ENCODE peak calls at places on chromosomes 16 and 17, in seven cellular contexts. V is AG09319, X is nucleus accumbens, L is NCI-H1092, K is right atrium auricular region, A is LHCN-M2, M is HFF-Myc. J is an unnamed sample.

GRCh38 chr17:28133562-28133970 is 91.1 kb downstream of the NLK start:
- DNase-seq in A (peak; percentile 53), M (peak; percentile 27), V (peak; percentile 11), L (no peak), K (no peak), X (no peak), J (no peak)

GRCh38 chr16:19027416-19027815 is 40.0 kb upstream of the COQ7 start:
- DNase-seq in K (no peak), A (no peak), M (no peak), L (no peak), V (no peak), X (no peak), J (no peak)

GRCh38 chr16:15855704-15856003 is 1.2 kb downstream of the MYH11 start:
- DNase-seq in M (no peak), X (no peak), A (no peak), K (no peak), L (no peak), V (no peak), J (no peak)

GRCh38 chr17:61904094-61904710 is 23.6 kb downstream of the INTS2 start:
- DNase-seq in X (no peak), V (no peak), K (no peak), A (no peak), L (no peak), M (no peak), J (no peak)

GRCh38 chr17:27640790-27641189 is 9.8 kb downstream of the LGALS9 start:
- DNase-seq in L (no peak), M (no peak), V (no peak), X (no peak), K (no peak), A (no peak), J (no peak)

GRCh38 chr17:81066072-81066471 is 31.1 kb downstream of the BAIAP2 start:
- DNase-seq in V (no peak), K (no peak), X (no peak), L (no peak), A (peak; percentile 17), M (no peak), J (no peak)

GRCh38 chr16:2774161-2774891 is 2.8 kb downstream of the ELOB start:
- DNase-seq in A (peak; percentile 80), V (no peak), K (no peak), L (no peak), X (no peak), M (no peak), J (no peak)

GRCh38 chr16:4093495-4094137 is 22.6 kb downstream of the ADCY9 start:
- DNase-seq in L (no peak), X (no peak), M (no peak), A (no peak), V (no peak), K (no peak), J (no peak)

GRCh38 chr16:86667035-86667434 is 88.7 kb downstream of the FOXL1 start:
- DNase-seq in L (no peak), X (no peak), M (no peak), A (peak; percentile 69), K (no peak), V (no peak), J (no peak)

GRCh38 chr17:48276776-48277175 is 153.2 kb downstream of the SKAP1 start:
- DNase-seq in X (no peak), M (no peak), K (no peak), L (no peak), A (no peak), V (no peak), J (no peak)

GRCh38 chr17:56597495-56597990 is 4.0 kb downstream of the NOG start:
- DNase-seq in A (peak; percentile 72), X (no peak), V (no peak), K (no peak), M (no peak), L (no peak), J (no peak)

GRCh38 chr16:14564323-14564722 is 65.7 kb downstream of the PARN start:
- DNase-seq in X (no peak), K (no peak), V (no peak), M (no peak), A (no peak), L (no peak), J (no peak)

GRCh38 chr17:31112001-31112661 is 17.4 kb downstream of the NF1 start:
- DNase-seq in A (peak; percentile 65), V (no peak), M (no peak), X (no peak), L (no peak), K (no peak), J (no peak)

GRCh38 chr17:17907469-17907868 is 64.7 kb downstream of the TOM1L2 start:
- DNase-seq in K (no peak), M (no peak), X (no peak), L (no peak), A (no peak), V (no peak), J (no peak)

GRCh38 chr16:11389083-11389482 is 43.8 kb downstream of the RMI2 start:
- DNase-seq in M (no peak), K (no peak), L (no peak), V (no peak), A (no peak), X (no peak), J (no peak)

GRCh38 chr17:40091691-40092397 is 8.5 kb downstream of the NR1D1 start:
- DNase-seq in X (no peak), K (no peak), V (no peak), A (no peak), M (no peak), L (no peak), J (no peak)

GRCh38 chr16:3152022-3152272 is 17.1 kb downstream of the ZNF213 start:
- DNase-seq in A (no peak), V (no peak), L (no peak), K (no peak), M (no peak), X (no peak), J (no peak)

GRCh38 chr17:60586288-60586974 is 13.6 kb upstream of the PPM1D start:
- DNase-seq in M (no peak), L (no peak), K (no peak), A (no peak), V (no peak), X (no peak), J (no peak)

GRCh38 chr17:78493455-78494188 is 83.6 kb downstream of the DNAH17 start:
- DNase-seq in K (peak; percentile 68), A (no peak), V (no peak), L (no peak), M (no peak), X (no peak), J (no peak)

GRCh38 chr17:49197346-49197998 is 12.9 kb downstream of the GNGT2 start:
- DNase-seq in L (no peak), V (no peak), M (no peak), A (no peak), X (no peak), K (no peak), J (no peak)

GRCh38 chr16:51392651-51393187 is 241.6 kb upstream of the SALL1 start:
- DNase-seq in A (peak; percentile 54), L (no peak), K (no peak), M (peak; percentile 53), V (peak; percentile 82), X (no peak), J (no peak)

GRCh38 chr17:62805234-62805633 is 2.9 kb downstream of the MARCHF10 start:
- DNase-seq in L (no peak), X (no peak), K (no peak), M (no peak), V (no peak), A (peak; percentile 50), J (no peak)

GRCh38 chr16:72023962-72024361 is 15.4 kb downstream of the DHODH start:
- DNase-seq in X (no peak), L (no peak), V (no peak), A (no peak), M (no peak), K (no peak), J (no peak)

GRCh38 chr17:71444011-71444574 is 676.7 kb upstream of the SOX9 start:
- DNase-seq in M (no peak), A (no peak), K (no peak), V (no peak), X (no peak), L (no peak), J (no peak)

GRCh38 chr16:26175944-26176343 is 484.2 kb downstream of the HS3ST4 start:
- DNase-seq in K (no peak), X (no peak), V (no peak), L (no peak), M (no peak), A (no peak), J (no peak)

GRCh38 chr17:31696703-31697325 is 162.2 kb downstream of the COPRS start:
- DNase-seq in K (peak; percentile 53), V (no peak), M (no peak), X (no peak), L (no peak), A (no peak), J (no peak)

GRCh38 chr16:65336169-65336568 is 214.3 kb upstream of the CDH11 start:
- DNase-seq in L (no peak), X (no peak), A (peak; percentile 82), K (no peak), V (peak; percentile 22), M (no peak), J (no peak)

GRCh38 chr17:74235040-74235581 is 21.7 kb downstream of the TTYH2 start:
- DNase-seq in V (no peak), M (no peak), L (no peak), K (no peak), A (no peak), X (peak; percentile 77), J (peak; percentile 92)

GRCh38 chr16:12092347-12092882 is 115.9 kb downstream of the SNX29 start:
- DNase-seq in A (peak; percentile 94), V (peak; percentile 87), M (peak; percentile 50), X (no peak), K (no peak), L (no peak), J (no peak)

GRCh38 chr17:67013891-67014290 is 30.5 kb upstream of the CACNG1 start:
- DNase-seq in L (no peak), A (no peak), X (no peak), V (no peak), M (no peak), K (no peak), J (no peak)